ENCODE peak calls at places on chromosomes 7 and 10, in ten cellular contexts. One of them, this sample, is unnamed. For H3K4me1, the result is how much of the 10 kb centered on the place peaks cover.

GRCh38 chr10:132897516-132898381 is 44.6 kb downstream of the CFAP46 start:
- DNase-seq in CD4-positive, alpha-beta memory T cell: no peak
- DNase-seq in CD8-positive, alpha-beta T cell: no peak
- DNase-seq in GM23248: no peak
- DNase-seq in right cardiac atrium: no peak
- DNase-seq in breast epithelium: no peak
- DNase-seq in uterus: no peak
- DNase-seq in mesendoderm: no peak
- DNase-seq in left lung: peak
- DNase-seq in heart left ventricle: peak
- DNase-seq in this sample: no peak

GRCh38 chr10:88870101-88870500 is 9.9 kb upstream of the STAMBPL1 start:
- DNase-seq in right cardiac atrium: no peak
- DNase-seq in mesendoderm: no peak
- DNase-seq in CD4-positive, alpha-beta memory T cell: no peak
- DNase-seq in uterus: no peak
- DNase-seq in left lung: no peak
- DNase-seq in heart left ventricle: no peak
- DNase-seq in GM23248: no peak
- DNase-seq in breast epithelium: no peak
- DNase-seq in CD8-positive, alpha-beta T cell: no peak
- DNase-seq in this sample: no peak

GRCh38 chr7:151272410-151272809 is 23.9 kb upstream of the SMARCD3 start:
- DNase-seq in left lung: no peak
- DNase-seq in right cardiac atrium: peak
- DNase-seq in CD8-positive, alpha-beta T cell: no peak
- DNase-seq in heart left ventricle: no peak
- DNase-seq in breast epithelium: no peak
- DNase-seq in CD4-positive, alpha-beta memory T cell: no peak
- DNase-seq in mesendoderm: no peak
- DNase-seq in GM23248: peak
- DNase-seq in uterus: peak
- DNase-seq in this sample: no peak

GRCh38 chr7:124452176-124452575 is 313.4 kb downstream of the GPR37 start:
- DNase-seq in breast epithelium: no peak
- DNase-seq in CD8-positive, alpha-beta T cell: no peak
- DNase-seq in heart left ventricle: no peak
- DNase-seq in left lung: no peak
- DNase-seq in GM23248: no peak
- DNase-seq in CD4-positive, alpha-beta memory T cell: no peak
- DNase-seq in right cardiac atrium: no peak
- DNase-seq in mesendoderm: no peak
- DNase-seq in uterus: no peak
- DNase-seq in this sample: no peak

GRCh38 chr10:112360308-112361270 is 13.3 kb upstream of the ACSL5 start:
- DNase-seq in GM23248: peak
- DNase-seq in CD8-positive, alpha-beta T cell: no peak
- DNase-seq in heart left ventricle: peak
- DNase-seq in right cardiac atrium: peak
- DNase-seq in breast epithelium: peak
- DNase-seq in CD4-positive, alpha-beta memory T cell: no peak
- DNase-seq in left lung: peak
- DNase-seq in uterus: no peak
- DNase-seq in mesendoderm: peak
- DNase-seq in this sample: no peak

GRCh38 chr7:11196143-11196542 is 222.5 kb downstream of the PHF14 start:
- DNase-seq in uterus: no peak
- DNase-seq in breast epithelium: no peak
- DNase-seq in left lung: no peak
- DNase-seq in CD4-positive, alpha-beta memory T cell: no peak
- DNase-seq in mesendoderm: no peak
- DNase-seq in GM23248: no peak
- DNase-seq in right cardiac atrium: no peak
- DNase-seq in CD8-positive, alpha-beta T cell: no peak
- DNase-seq in heart left ventricle: no peak
- DNase-seq in this sample: no peak

GRCh38 chr10:103470755-103471653 is 8.0 kb downstream of the CALHM3 start:
- DNase-seq in breast epithelium: peak
- DNase-seq in heart left ventricle: peak
- DNase-seq in mesendoderm: peak
- DNase-seq in right cardiac atrium: peak
- DNase-seq in left lung: peak
- DNase-seq in CD4-positive, alpha-beta memory T cell: peak
- DNase-seq in uterus: no peak
- DNase-seq in CD8-positive, alpha-beta T cell: peak
- DNase-seq in GM23248: no peak
- DNase-seq in this sample: no peak

GRCh38 chr10:93215312-93215711 is 141.6 kb downstream of the CYP26A1 start:
- DNase-seq in GM23248: no peak
- DNase-seq in heart left ventricle: no peak
- DNase-seq in CD4-positive, alpha-beta memory T cell: no peak
- DNase-seq in uterus: no peak
- DNase-seq in breast epithelium: no peak
- DNase-seq in left lung: no peak
- DNase-seq in mesendoderm: no peak
- DNase-seq in CD8-positive, alpha-beta T cell: no peak
- DNase-seq in right cardiac atrium: no peak
- DNase-seq in this sample: no peak

GRCh38 chr10:13492493-13493180 is 36.2 kb downstream of the BEND7 start:
- DNase-seq in CD8-positive, alpha-beta T cell: no peak
- DNase-seq in right cardiac atrium: no peak
- DNase-seq in mesendoderm: no peak
- DNase-seq in breast epithelium: no peak
- DNase-seq in uterus: no peak
- DNase-seq in heart left ventricle: no peak
- DNase-seq in CD4-positive, alpha-beta memory T cell: no peak
- DNase-seq in GM23248: no peak
- DNase-seq in left lung: no peak
- DNase-seq in this sample: no peak

GRCh38 chr10:44293842-44294241 is 91.1 kb downstream of the CXCL12 start:
- DNase-seq in uterus: peak
- DNase-seq in GM23248: no peak
- DNase-seq in CD4-positive, alpha-beta memory T cell: no peak
- DNase-seq in right cardiac atrium: peak
- DNase-seq in breast epithelium: peak
- DNase-seq in heart left ventricle: peak
- DNase-seq in left lung: peak
- DNase-seq in CD8-positive, alpha-beta T cell: no peak
- DNase-seq in mesendoderm: no peak
- DNase-seq in this sample: no peak

GRCh38 chr7:16962986-16963385 is 81.2 kb upstream of the AGR3 start:
- DNase-seq in left lung: no peak
- DNase-seq in right cardiac atrium: no peak
- DNase-seq in CD4-positive, alpha-beta memory T cell: peak
- DNase-seq in breast epithelium: no peak
- DNase-seq in mesendoderm: no peak
- DNase-seq in GM23248: no peak
- DNase-seq in heart left ventricle: no peak
- DNase-seq in CD8-positive, alpha-beta T cell: no peak
- DNase-seq in uterus: no peak
- DNase-seq in this sample: no peak

GRCh38 chr7:19117081-19117869 is at the start of gene TWIST1:
- DNase-seq in CD4-positive, alpha-beta memory T cell: no peak
- DNase-seq in right cardiac atrium: peak
- DNase-seq in heart left ventricle: peak
- DNase-seq in breast epithelium: peak
- DNase-seq in mesendoderm: peak
- DNase-seq in GM23248: peak
- DNase-seq in left lung: no peak
- DNase-seq in CD8-positive, alpha-beta T cell: no peak
- DNase-seq in uterus: peak
- DNase-seq in this sample: peak

GRCh38 chr10:90435296-90435695 is 422.5 kb downstream of the HTR7 start:
- DNase-seq in CD4-positive, alpha-beta memory T cell: no peak
- DNase-seq in heart left ventricle: no peak
- DNase-seq in left lung: no peak
- DNase-seq in CD8-positive, alpha-beta T cell: no peak
- DNase-seq in mesendoderm: no peak
- DNase-seq in breast epithelium: no peak
- DNase-seq in GM23248: no peak
- DNase-seq in uterus: no peak
- DNase-seq in right cardiac atrium: no peak
- DNase-seq in this sample: no peak

GRCh38 chr10:12852732-12853131 is 148.8 kb downstream of the CCDC3 start:
- DNase-seq in GM23248: no peak
- DNase-seq in heart left ventricle: no peak
- DNase-seq in CD4-positive, alpha-beta memory T cell: no peak
- DNase-seq in mesendoderm: no peak
- DNase-seq in right cardiac atrium: no peak
- DNase-seq in CD8-positive, alpha-beta T cell: no peak
- DNase-seq in breast epithelium: no peak
- DNase-seq in left lung: no peak
- DNase-seq in uterus: no peak
- DNase-seq in this sample: no peak

GRCh38 chr7:42234736-42235135 is 2.3 kb downstream of the GLI3 start:
- DNase-seq in uterus: no peak
- DNase-seq in GM23248: no peak
- DNase-seq in breast epithelium: no peak
- DNase-seq in heart left ventricle: no peak
- DNase-seq in right cardiac atrium: no peak
- DNase-seq in CD4-positive, alpha-beta memory T cell: no peak
- DNase-seq in CD8-positive, alpha-beta T cell: no peak
- DNase-seq in mesendoderm: no peak
- DNase-seq in left lung: no peak
- DNase-seq in this sample: peak
- H3K4me1 ChIP-seq in uterus: under half
- H3K4me1 ChIP-seq in GM23248: half or more
- H3K4me1 ChIP-seq in breast epithelium: under half
- H3K4me1 ChIP-seq in heart left ventricle: under half
- H3K4me1 ChIP-seq in right cardiac atrium: under half
- H3K4me1 ChIP-seq in CD4-positive, alpha-beta memory T cell: under half
- H3K4me1 ChIP-seq in CD8-positive, alpha-beta T cell: under half
- H3K4me1 ChIP-seq in mesendoderm: under half
- H3K4me1 ChIP-seq in left lung: under half
- H3K4me1 ChIP-seq in this sample: under half

GRCh38 chr7:116647290-116647689 is 24.7 kb upstream of the MET start:
- DNase-seq in breast epithelium: no peak
- DNase-seq in CD8-positive, alpha-beta T cell: no peak
- DNase-seq in uterus: no peak
- DNase-seq in right cardiac atrium: no peak
- DNase-seq in GM23248: no peak
- DNase-seq in mesendoderm: no peak
- DNase-seq in CD4-positive, alpha-beta memory T cell: no peak
- DNase-seq in left lung: no peak
- DNase-seq in heart left ventricle: no peak
- DNase-seq in this sample: no peak

GRCh38 chr7:116647861-116648260 is 24.1 kb upstream of the MET start:
- DNase-seq in CD8-positive, alpha-beta T cell: no peak
- DNase-seq in mesendoderm: no peak
- DNase-seq in CD4-positive, alpha-beta memory T cell: no peak
- DNase-seq in breast epithelium: no peak
- DNase-seq in heart left ventricle: no peak
- DNase-seq in GM23248: no peak
- DNase-seq in right cardiac atrium: no peak
- DNase-seq in uterus: no peak
- DNase-seq in left lung: no peak
- DNase-seq in this sample: no peak

GRCh38 chr7:116641551-116642153 is 30.3 kb upstream of the MET start:
- DNase-seq in uterus: no peak
- DNase-seq in mesendoderm: no peak
- DNase-seq in breast epithelium: no peak
- DNase-seq in left lung: no peak
- DNase-seq in right cardiac atrium: no peak
- DNase-seq in heart left ventricle: no peak
- DNase-seq in CD4-positive, alpha-beta memory T cell: no peak
- DNase-seq in CD8-positive, alpha-beta T cell: no peak
- DNase-seq in GM23248: no peak
- DNase-seq in this sample: no peak

GRCh38 chr7:116650436-116650835 is 21.6 kb upstream of the MET start:
- DNase-seq in CD4-positive, alpha-beta memory T cell: no peak
- DNase-seq in left lung: no peak
- DNase-seq in CD8-positive, alpha-beta T cell: no peak
- DNase-seq in breast epithelium: no peak
- DNase-seq in heart left ventricle: no peak
- DNase-seq in mesendoderm: no peak
- DNase-seq in right cardiac atrium: no peak
- DNase-seq in GM23248: no peak
- DNase-seq in uterus: no peak
- DNase-seq in this sample: no peak

GRCh38 chr7:116644628-116645027 is 27.4 kb upstream of the MET start:
- DNase-seq in CD8-positive, alpha-beta T cell: no peak
- DNase-seq in mesendoderm: no peak
- DNase-seq in breast epithelium: no peak
- DNase-seq in left lung: no peak
- DNase-seq in right cardiac atrium: no peak
- DNase-seq in CD4-positive, alpha-beta memory T cell: no peak
- DNase-seq in uterus: no peak
- DNase-seq in heart left ventricle: no peak
- DNase-seq in GM23248: no peak
- DNase-seq in this sample: no peak
- H3K27ac ChIP-seq in CD8-positive, alpha-beta T cell: no peak
- H3K27ac ChIP-seq in mesendoderm: no peak
- H3K27ac ChIP-seq in breast epithelium: no peak
- H3K27ac ChIP-seq in left lung: no peak
- H3K27ac ChIP-seq in right cardiac atrium: no peak
- H3K27ac ChIP-seq in CD4-positive, alpha-beta memory T cell: no peak
- H3K27ac ChIP-seq in uterus: no peak
- H3K27ac ChIP-seq in heart left ventricle: no peak
- H3K27ac ChIP-seq in GM23248: no peak
- H3K27ac ChIP-seq in this sample: no peak

GRCh38 chr7:24899905-24900304 is 80.1 kb downstream of the OSBPL3 start:
- DNase-seq in right cardiac atrium: no peak
- DNase-seq in left lung: no peak
- DNase-seq in CD4-positive, alpha-beta memory T cell: no peak
- DNase-seq in GM23248: no peak
- DNase-seq in uterus: no peak
- DNase-seq in mesendoderm: no peak
- DNase-seq in breast epithelium: no peak
- DNase-seq in CD8-positive, alpha-beta T cell: no peak
- DNase-seq in heart left ventricle: no peak
- DNase-seq in this sample: no peak
- H3K4me1 ChIP-seq in right cardiac atrium: under half
- H3K4me1 ChIP-seq in left lung: under half
- H3K4me1 ChIP-seq in CD4-positive, alpha-beta memory T cell: half or more
- H3K4me1 ChIP-seq in GM23248: under half
- H3K4me1 ChIP-seq in uterus: under half
- H3K4me1 ChIP-seq in mesendoderm: under half
- H3K4me1 ChIP-seq in breast epithelium: under half
- H3K4me1 ChIP-seq in CD8-positive, alpha-beta T cell: under half
- H3K4me1 ChIP-seq in heart left ventricle: under half
- H3K4me1 ChIP-seq in this sample: under half

DNA sequence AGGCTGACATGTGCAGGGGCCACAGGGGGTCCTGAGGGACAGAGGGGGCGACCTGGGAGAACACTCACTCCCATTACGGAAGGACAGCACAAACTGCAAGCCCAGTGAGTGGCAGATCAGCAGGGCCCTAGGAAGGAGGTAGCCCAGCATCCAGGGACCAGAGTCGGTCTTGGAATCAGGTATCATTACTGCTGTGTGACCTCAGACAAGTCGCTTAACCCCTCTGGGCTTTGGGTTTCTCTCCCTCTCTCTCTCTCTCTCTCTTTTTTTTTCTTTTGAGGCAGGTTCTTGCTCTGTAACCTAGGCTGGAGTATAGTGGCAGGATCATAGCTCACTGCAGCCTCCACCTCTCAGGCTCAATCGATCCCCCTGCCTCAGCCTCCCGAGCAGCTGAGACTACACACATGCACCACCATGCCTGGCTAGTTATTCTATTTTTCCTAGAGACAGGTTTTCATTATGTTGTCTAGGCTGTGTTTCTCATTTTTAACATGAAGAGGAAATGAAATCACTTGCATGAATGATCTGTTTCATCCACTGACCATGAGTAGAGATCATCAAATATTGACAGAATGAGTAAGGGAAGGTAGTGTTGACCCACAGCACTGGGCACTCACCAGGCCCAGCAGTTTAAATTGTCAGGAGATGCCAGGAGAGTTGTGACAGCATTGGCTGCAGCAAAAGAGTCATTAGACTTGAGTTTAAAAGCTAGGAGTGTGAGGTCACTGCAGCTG is 49.4 kb downstream of the BUB3 start:
- DNase-seq in CD4-positive, alpha-beta memory T cell: no peak
- DNase-seq in left lung: no peak
- DNase-seq in right cardiac atrium: no peak
- DNase-seq in uterus: no peak
- DNase-seq in breast epithelium: peak
- DNase-seq in heart left ventricle: no peak
- DNase-seq in GM23248: peak
- DNase-seq in mesendoderm: no peak
- DNase-seq in CD8-positive, alpha-beta T cell: no peak
- DNase-seq in this sample: no peak
- H3K27ac ChIP-seq in CD4-positive, alpha-beta memory T cell: no peak
- H3K27ac ChIP-seq in left lung: no peak
- H3K27ac ChIP-seq in right cardiac atrium: no peak
- H3K27ac ChIP-seq in uterus: no peak
- H3K27ac ChIP-seq in breast epithelium: peak
- H3K27ac ChIP-seq in heart left ventricle: no peak
- H3K27ac ChIP-seq in GM23248: no peak
- H3K27ac ChIP-seq in mesendoderm: no peak
- H3K27ac ChIP-seq in CD8-positive, alpha-beta T cell: no peak
- H3K27ac ChIP-seq in this sample: no peak